ENCODE peak calls at places on chromosomes 11 and 22, in nine cellular contexts. K is NCI-H345; D is ovary; X is EL; Z is activated CD4-positive, alpha-beta T cell treated with anti-CD3 and anti-CD28 coated beads for 24 hours; L is Calu3; M is GM12865; N is midbrain; F is activated T-cell treated with anti-CD3 and anti-CD28 coated beads for 1 hour. J is an unnamed sample.

GRCh38 chr22:16594026-16594425 is 1.4 kb upstream of the CCT8L2 start:
- DNase-seq in K (no peak), D (no peak), X (no peak), Z (no peak), L (no peak), M (no peak), N (no peak), F (no peak), J (no peak)

GRCh38 chr22:30891781-30892180 is 76.8 kb downstream of the MORC2 start:
- DNase-seq in K (no peak), D (peak; percentile 6), X (no peak), Z (no peak), L (no peak), M (no peak), N (no peak), F (no peak), J (no peak)

GRCh38 chr11:69486773-69487266 is 5.4 kb downstream of the LINC01488 start:
- DNase-seq in K (no peak), D (no peak), X (no peak), Z (no peak), L (no peak), M (no peak), N (no peak), F (no peak), J (peak; percentile 9)

GRCh38 chr11:111296196-111296595 is 2.1 kb upstream of the POU2AF3 start:
- DNase-seq in K (no peak), D (no peak), X (no peak), Z (no peak), L (no peak), M (no peak), N (no peak), F (no peak), J (no peak)

GRCh38 chr11:5938603-5938965 is 3.5 kb upstream of the OR56A3 start:
- DNase-seq in K (no peak), D (no peak), X (no peak), Z (no peak), L (no peak), M (no peak), N (no peak), F (no peak), J (no peak)

GRCh38 chr11:68020575-68020974 is 9.9 kb upstream of the NDUFS8 start:
- DNase-seq in K (no peak), D (no peak), X (peak; percentile 51), Z (no peak), L (peak; percentile 50), M (no peak), N (no peak), F (no peak), J (no peak)

GRCh38 chr11:45450189-45450588 is 164.0 kb upstream of the SYT13 start:
- DNase-seq in K (no peak), D (no peak), X (peak; percentile 23), Z (no peak), L (no peak), M (no peak), N (no peak), F (no peak), J (no peak)

GRCh38 chr11:47413908-47414684 is 5.7 kb downstream of the SLC39A13 start:
- DNase-seq in K (no peak), D (no peak), X (peak; percentile 82), Z (no peak), L (no peak), M (no peak), N (no peak), F (no peak), J (no peak)

GRCh38 chr11:119741369-119742262 is 12.6 kb upstream of the NECTIN1 start:
- DNase-seq in K (no peak), D (no peak), X (peak; percentile 29), Z (peak; percentile 43), L (peak; percentile 48), M (peak; percentile 51), N (peak; percentile 83), F (peak; percentile 57), J (peak; percentile 49)

GRCh38 chr22:49901457-49901856 is 16.8 kb downstream of the ALG12 start:
- DNase-seq in K (no peak), D (no peak), X (no peak), Z (no peak), L (no peak), M (no peak), N (no peak), F (no peak), J (no peak)

GRCh38 chr11:19951558-19952083 is 208.7 kb downstream of the DBX1 start:
- DNase-seq in K (peak; percentile 47), D (no peak), X (peak; percentile 65), Z (no peak), L (peak; percentile 44), M (peak; percentile 75), N (peak; percentile 84), F (no peak), J (no peak)

GRCh38 chr11:105137286-105137685 is 2.3 kb downstream of the CARD18 start:
- DNase-seq in K (no peak), D (no peak), X (peak; percentile 59), Z (no peak), L (no peak), M (no peak), N (no peak), F (no peak), J (no peak)

GRCh38 chr22:19880786-19881569 is 26.3 kb upstream of the GNB1L start:
- DNase-seq in K (no peak), D (peak; percentile 21), X (peak; percentile 99), Z (no peak), L (peak; percentile 86), M (no peak), N (no peak), F (no peak), J (no peak)

GRCh38 chr11:64121637-64122410 is 44.1 kb downstream of the MACROD1 start:
- DNase-seq in K (no peak), D (no peak), X (peak; percentile 96), Z (no peak), L (no peak), M (no peak), N (no peak), F (no peak), J (no peak)

GRCh38 chr11:19905280-19905853 is 192.7 kb downstream of the NAV2 start:
- DNase-seq in K (no peak), D (no peak), X (peak; percentile 48), Z (no peak), L (no peak), M (no peak), N (peak; percentile 16), F (no peak), J (no peak)

GRCh38 chr11:70413151-70413550 is 14.8 kb downstream of the CTTN start:
- DNase-seq in K (no peak), D (peak; percentile 40), X (no peak), Z (no peak), L (no peak), M (no peak), N (no peak), F (no peak), J (no peak)

GRCh38 chr11:129933262-129933661 is 37.9 kb upstream of the NFRKB start:
- DNase-seq in K (no peak), D (no peak), X (no peak), Z (no peak), L (no peak), M (no peak), N (no peak), F (no peak), J (no peak)

GRCh38 chr11:1854949-1855885 is 2.3 kb downstream of the LSP1 start:
- DNase-seq in K (no peak), D (no peak), X (no peak), Z (no peak), L (no peak), M (peak; percentile 91), N (no peak), F (no peak), J (no peak)

GRCh38 chr11:107816028-107816427 is 42.6 kb downstream of the SLC35F2 start:
- DNase-seq in K (no peak), D (no peak), X (no peak), Z (no peak), L (no peak), M (no peak), N (no peak), F (no peak), J (no peak)